ENCODE peak calls at places on chromosomes 12 and 14, in nine cellular contexts. M is aorta; W is Kasumi-1; X is myocyte; B is ascending aorta; J is A172; P is Right ventricle myocardium superior; Q is activated T-cell treated with anti-CD3 and anti-CD28 coated beads for 4 hours; N is activated CD4-positive, alpha-beta T cell treated with anti-CD3 and anti-CD28 coated beads, Interleukin-2, amount 50 U/mL, for 1 hour. D is an unnamed sample.

GRCh38 chr12:109291531-109292341 is 17.3 kb downstream of the FOXN4 start:
- DNase-seq in M (peak; percentile 69), W (no peak), X (peak; percentile 69), B (no peak), J (no peak), P (peak; percentile 86), Q (no peak), N (no peak), D (no peak)

GRCh38 chr12:106976013-106976658 is 10.8 kb downstream of the MTERF2 start:
- DNase-seq in M (no peak), W (no peak), X (peak; percentile 68), B (no peak), J (peak; percentile 31), P (no peak), Q (no peak), N (no peak), D (no peak)

GRCh38 chr14:64942531-64943111 is at the start of gene GPX2:
- DNase-seq in M (no peak), W (no peak), X (no peak), B (peak; percentile 16), J (no peak), P (no peak), Q (no peak), N (no peak), D (no peak)

GRCh38 chr12:107622005-107622404 is 63.6 kb upstream of the PWP1 start:
- DNase-seq in M (no peak), W (no peak), X (no peak), B (no peak), J (peak; percentile 13), P (no peak), Q (no peak), N (no peak), D (no peak)

GRCh38 chr12:120536064-120536791 is 2.1 kb downstream of the RNF10 start:
- DNase-seq in M (no peak), W (no peak), X (no peak), B (no peak), J (no peak), P (no peak), Q (no peak), N (peak; percentile 24), D (no peak)

GRCh38 chr14:75492832-75493579 is 29.3 kb upstream of the BATF start:
- DNase-seq in M (no peak), W (no peak), X (no peak), B (peak; percentile 48), J (no peak), P (no peak), Q (no peak), N (no peak), D (no peak)

GRCh38 chr14:20799444-20799843 is 3.2 kb downstream of the RNASE1 start:
- DNase-seq in M (no peak), W (no peak), X (no peak), B (no peak), J (no peak), P (no peak), Q (no peak), N (no peak), D (no peak)

GRCh38 chr14:52551696-52552062 is 626 bp downstream of the TXNDC16 start:
- DNase-seq in M (no peak), W (peak; percentile 68), X (peak; percentile 6), B (no peak), J (peak; percentile 22), P (no peak), Q (no peak), N (no peak), D (no peak)

GRCh38 chr12:88339966-88340365 is 197.9 kb downstream of the TMTC3 start:
- DNase-seq in M (no peak), W (no peak), X (no peak), B (no peak), J (peak; percentile 9), P (no peak), Q (no peak), N (no peak), D (no peak)

GRCh38 chr12:45148619-45149018 is 67.3 kb upstream of the ANO6 start:
- DNase-seq in M (no peak), W (no peak), X (no peak), B (no peak), J (no peak), P (no peak), Q (no peak), N (no peak), D (no peak)

GRCh38 chr12:126390969-126391566 is 1325.8 kb downstream of the AACS start:
- DNase-seq in M (no peak), W (no peak), X (no peak), B (no peak), J (no peak), P (no peak), Q (no peak), N (no peak), D (no peak)

GRCh38 chr12:28292699-28293098 is 102.4 kb downstream of the CCDC91 start:
- DNase-seq in M (no peak), W (no peak), X (no peak), B (no peak), J (no peak), P (no peak), Q (no peak), N (no peak), D (no peak)